ENCODE peak calls at places on chromosomes 11 and 22, in five cellular contexts. P is HCT116, Q is AG04449, W is A549, Y is upper lobe of left lung. D is an unnamed sample.

GRCh38 chr11:82722236-82722635 is 11.4 kb downstream of the FAM181B start:
- DNase-seq in P (no peak), Q (peak; percentile 4), W (no peak), Y (no peak), D (no peak)

GRCh38 chr11:358129-358805 is 11.0 kb upstream of the B4GALNT4 start:
- DNase-seq in P (no peak), Q (no peak), W (no peak), Y (no peak), D (no peak)

GRCh38 chr11:12842933-12843636 is 166.0 kb upstream of the RASSF10 start:
- DNase-seq in P (no peak), Q (no peak), W (no peak), Y (no peak), D (no peak)

GRCh38 chr11:102666331-102666957 is 39.1 kb downstream of the MMP27 start:
- DNase-seq in P (peak; percentile 37), Q (no peak), W (peak; percentile 13), Y (no peak), D (no peak)

GRCh38 chr11:111331711-111332479 is 33.5 kb downstream of the POU2AF3 start:
- DNase-seq in P (no peak), Q (no peak), W (no peak), Y (no peak), D (no peak)

GRCh38 chr22:41526226-41526531 is 18.1 kb downstream of the POLR3H start:
- DNase-seq in P (no peak), Q (no peak), W (no peak), Y (no peak), D (no peak)

GRCh38 chr11:70112017-70112434 is 33.9 kb downstream of the ANO1 start:
- DNase-seq in P (no peak), Q (no peak), W (no peak), Y (no peak), D (no peak)

GRCh38 chr11:10275714-10276113 is 18.3 kb downstream of the SBF2 start:
- DNase-seq in P (no peak), Q (no peak), W (no peak), Y (no peak), D (no peak)

GRCh38 chr11:73532310-73532709 is 65.6 kb downstream of the FAM168A start:
- DNase-seq in P (no peak), Q (no peak), W (no peak), Y (no peak), D (no peak)

GRCh38 chr11:45805305-45806071 is 539 bp downstream of the SLC35C1 start:
- DNase-seq in P (no peak), Q (no peak), W (peak; percentile 25), Y (peak; percentile 48), D (no peak)

DNA sequence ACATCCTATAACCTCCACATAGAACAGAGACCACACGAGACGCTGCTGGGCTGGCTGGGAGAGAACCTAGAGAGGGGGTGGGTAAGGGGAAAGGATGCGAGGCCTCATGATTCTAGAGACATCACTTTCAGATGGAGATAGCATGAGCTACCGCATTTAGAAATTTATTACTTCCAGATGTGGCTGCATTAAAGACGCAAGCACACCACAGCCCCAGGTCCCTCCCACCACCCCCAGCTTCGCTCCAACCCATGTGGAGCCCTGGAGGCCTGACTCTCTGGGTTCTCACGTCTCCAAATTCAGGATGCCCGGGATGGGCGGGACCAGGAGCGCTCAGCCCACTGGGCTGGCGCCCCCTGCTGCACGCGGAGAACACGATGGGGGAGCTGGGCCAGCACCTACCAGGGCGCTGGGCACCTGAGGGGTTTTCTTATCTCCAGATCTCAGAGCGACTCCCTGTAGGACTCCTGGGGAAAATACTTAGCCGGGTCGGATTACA is 13.6 kb downstream of the MRPL21 start:
- DNase-seq in P (no peak), Q (peak; percentile 94), W (peak; percentile 52), Y (no peak), D (no peak)
- TF ChIP-seq CTCF in P (peak; percentile 77), Q (peak; percentile 88), W (peak; percentile 47), Y (no peak), D (peak; percentile 64)

DNA sequence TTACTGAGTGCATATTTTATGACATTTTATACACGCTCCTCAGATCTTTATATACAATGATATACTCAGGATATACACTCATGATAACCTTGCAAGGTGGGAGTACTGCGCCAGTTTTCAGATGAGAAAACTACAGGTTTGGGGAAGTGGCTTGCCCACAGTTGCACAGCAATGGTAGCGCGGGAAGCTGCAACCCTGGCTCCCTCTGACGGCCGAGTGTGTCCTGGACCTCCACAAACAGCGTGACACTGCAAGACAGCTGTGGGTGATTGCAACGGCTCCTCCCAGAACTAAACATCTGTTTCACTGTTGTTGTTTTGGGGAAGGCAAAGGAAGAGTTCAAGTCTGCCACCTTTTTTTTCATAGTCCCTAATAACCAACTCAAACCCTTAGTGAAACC is 47.0 kb downstream of the PACSIN2 start:
- DNase-seq in P (no peak), Q (no peak), W (no peak), Y (peak; percentile 84), D (no peak)
- TF ChIP-seq CTCF in P (no peak), Q (peak; percentile 8), W (no peak), Y (peak; percentile 24), D (no peak)

GRCh38 chr22:37267128-37267587 is 15.2 kb upstream of the CYTH4 start:
- DNase-seq in P (no peak), Q (no peak), W (peak; percentile 26), Y (peak; percentile 70), D (no peak)
- TF ChIP-seq CTCF in P (peak; percentile 90), Q (peak; percentile 89), W (peak; percentile 68), Y (peak; percentile 80), D (peak; percentile 88)

DNA sequence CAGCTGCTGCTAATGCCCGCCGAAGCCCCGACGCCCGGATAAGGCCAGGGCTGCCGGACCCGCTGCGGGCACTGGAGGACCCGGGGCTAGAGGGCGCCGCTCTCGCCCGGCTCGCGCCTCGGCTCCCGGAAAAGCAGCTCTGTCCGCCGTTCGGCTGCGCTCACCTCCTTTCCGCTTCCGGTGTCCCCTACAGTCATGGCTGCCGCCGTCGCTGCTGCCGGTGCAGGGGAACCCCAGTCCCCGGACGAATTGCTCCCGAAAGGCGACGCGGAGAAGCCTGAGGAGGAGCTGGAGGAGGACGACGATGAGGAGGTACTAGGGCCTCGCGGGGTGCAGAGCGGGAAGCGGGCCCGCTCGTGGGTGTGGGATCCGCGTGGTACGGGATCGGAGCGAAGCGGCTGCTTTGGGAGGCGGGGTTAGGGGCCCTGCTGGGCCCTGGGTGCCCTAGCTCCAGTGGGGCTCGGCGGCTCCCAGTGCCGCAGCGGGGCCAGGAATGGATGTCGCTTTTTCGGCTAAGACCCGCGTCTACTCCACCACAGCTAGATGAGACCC is at the start of gene TOMM22:
- DNase-seq in P (peak; percentile 72), Q (no peak), W (peak; percentile 87), Y (peak; percentile 93), D (peak; percentile 89)
- TF ChIP-seq CTCF in P (peak; percentile 64), Q (peak; percentile 91), W (peak; percentile 63), Y (no peak), D (peak; percentile 55)

GRCh38 chr11:116589402-116589801 is 183.4 kb downstream of the BUD13 start:
- DNase-seq in P (no peak), Q (no peak), W (no peak), Y (no peak), D (no peak)
- TF ChIP-seq CTCF in P (no peak), Q (no peak), W (no peak), Y (no peak), D (no peak)

GRCh38 chr11:103800406-103801114 is 235.9 kb upstream of the DDI1 start:
- DNase-seq in P (no peak), Q (no peak), W (no peak), Y (no peak), D (no peak)
- TF ChIP-seq CTCF in P (no peak), Q (no peak), W (no peak), Y (no peak), D (no peak)

GRCh38 chr11:6397636-6398035 is 7.4 kb downstream of the SMPD1 start:
- DNase-seq in P (no peak), Q (no peak), W (no peak), Y (peak; percentile 28), D (no peak)

GRCh38 chr11:6391548-6392134 is 1.4 kb downstream of the SMPD1 start:
- DNase-seq in P (no peak), Q (no peak), W (no peak), Y (no peak), D (no peak)

GRCh38 chr11:6393989-6394670 is 3.9 kb downstream of the SMPD1 start:
- DNase-seq in P (no peak), Q (no peak), W (no peak), Y (no peak), D (no peak)

GRCh38 chr11:6397156-6397555 is 6.9 kb downstream of the SMPD1 start:
- DNase-seq in P (no peak), Q (no peak), W (no peak), Y (no peak), D (no peak)

GRCh38 chr11:6395470-6396060 is 5.3 kb downstream of the SMPD1 start:
- DNase-seq in P (no peak), Q (no peak), W (no peak), Y (no peak), D (no peak)
- TF ChIP-seq CTCF in P (no peak), Q (no peak), W (no peak), Y (no peak), D (no peak)

GRCh38 chr11:62737196-62737595 is 8.9 kb downstream of the TTC9C start:
- DNase-seq in P (no peak), Q (no peak), W (no peak), Y (no peak), D (no peak)

GRCh38 chr11:62727833-62728721 is at the start of gene TTC9C:
- DNase-seq in P (peak; percentile 98), Q (peak; percentile 84), W (peak; percentile 94), Y (peak; percentile 92), D (peak; percentile 86)

GRCh38 chr11:62727007-62727832 is at the start of gene HNRNPUL2:
- DNase-seq in P (peak; percentile 98), Q (peak; percentile 92), W (peak; percentile 97), Y (peak; percentile 99), D (peak; percentile 100)

GRCh38 chr11:62732830-62733229 is 4.5 kb downstream of the TTC9C start:
- DNase-seq in P (no peak), Q (no peak), W (no peak), Y (no peak), D (no peak)
- TF ChIP-seq CTCF in P (peak; percentile 21), Q (no peak), W (peak; percentile 41), Y (no peak), D (peak; percentile 46)

DNA sequence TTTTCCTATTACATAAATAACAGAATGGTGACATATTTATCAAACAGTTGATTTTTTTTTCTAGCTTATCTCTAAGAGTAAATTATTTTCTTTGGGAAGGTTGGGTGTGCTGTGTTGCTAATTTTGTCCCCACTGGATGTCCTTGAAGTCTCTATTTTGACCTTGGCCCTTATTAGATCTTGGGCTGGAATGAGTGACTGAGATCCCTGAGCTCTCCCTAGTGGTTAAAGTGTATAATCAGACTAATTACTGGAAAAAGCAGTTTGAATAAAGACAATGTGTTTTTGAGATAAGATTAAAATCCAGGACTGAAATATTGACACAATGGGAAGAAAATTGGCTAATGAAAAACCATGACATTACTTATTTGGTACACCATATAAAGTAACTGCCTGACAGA is 56.1 kb downstream of the AASDHPPT start:
- DNase-seq in P (no peak), Q (no peak), W (no peak), Y (no peak), D (no peak)
- TF ChIP-seq CTCF in P (peak; percentile 41), Q (no peak), W (peak; percentile 24), Y (no peak), D (peak; percentile 29)